ENCODE peak calls at places on chromosomes 6 and 20, in seven cellular contexts. One of them, this sample, is unnamed.

GRCh38 chr6:128598561-128598960 is 78.2 kb upstream of the PTPRK start:
- DNase-seq in heart left ventricle: no peak
- DNase-seq in breast epithelium: no peak
- DNase-seq in tibial nerve: no peak
- DNase-seq in body of pancreas: no peak
- DNase-seq in stomach: no peak
- DNase-seq in uterus: no peak
- DNase-seq in this sample: no peak

GRCh38 chr6:3844097-3844463 is 5.1 kb upstream of the FAM50B start:
- DNase-seq in heart left ventricle: no peak
- DNase-seq in breast epithelium: no peak
- DNase-seq in tibial nerve: no peak
- DNase-seq in body of pancreas: no peak
- DNase-seq in stomach: no peak
- DNase-seq in uterus: no peak
- DNase-seq in this sample: no peak

GRCh38 chr20:45467861-45468260 is 1.7 kb upstream of the WFDC2 start:
- DNase-seq in heart left ventricle: no peak
- DNase-seq in breast epithelium: peak; percentile 52
- DNase-seq in tibial nerve: no peak
- DNase-seq in body of pancreas: no peak
- DNase-seq in stomach: peak; percentile 70
- DNase-seq in uterus: no peak
- DNase-seq in this sample: no peak

GRCh38 chr6:3593161-3593560 is 136.3 kb upstream of the SLC22A23 start:
- DNase-seq in heart left ventricle: no peak
- DNase-seq in breast epithelium: no peak
- DNase-seq in tibial nerve: no peak
- DNase-seq in body of pancreas: no peak
- DNase-seq in stomach: no peak
- DNase-seq in uterus: no peak
- DNase-seq in this sample: no peak

GRCh38 chr20:57581202-57582028 is 20.5 kb downstream of the PCK1 start:
- DNase-seq in heart left ventricle: no peak
- DNase-seq in breast epithelium: no peak
- DNase-seq in tibial nerve: peak; percentile 32
- DNase-seq in body of pancreas: no peak
- DNase-seq in stomach: no peak
- DNase-seq in uterus: no peak
- DNase-seq in this sample: no peak

GRCh38 chr6:137878810-137879285 is 11.8 kb downstream of the TNFAIP3 start:
- DNase-seq in heart left ventricle: peak; percentile 64
- DNase-seq in breast epithelium: no peak
- DNase-seq in tibial nerve: no peak
- DNase-seq in body of pancreas: no peak
- DNase-seq in stomach: no peak
- DNase-seq in uterus: no peak
- DNase-seq in this sample: no peak

GRCh38 chr6:81793811-81794210 is 41.3 kb upstream of the TENT5A start:
- DNase-seq in heart left ventricle: no peak
- DNase-seq in breast epithelium: no peak
- DNase-seq in tibial nerve: no peak
- DNase-seq in body of pancreas: no peak
- DNase-seq in stomach: no peak
- DNase-seq in uterus: no peak
- DNase-seq in this sample: no peak

GRCh38 chr20:50415516-50416268 is 94.5 kb upstream of the PTPN1 start:
- DNase-seq in heart left ventricle: peak; percentile 99
- DNase-seq in breast epithelium: peak; percentile 99
- DNase-seq in tibial nerve: peak; percentile 99
- DNase-seq in body of pancreas: peak; percentile 100
- DNase-seq in stomach: peak; percentile 100
- DNase-seq in uterus: peak; percentile 99
- DNase-seq in this sample: peak; percentile 100

GRCh38 chr6:11810854-11811643 is 32.4 kb upstream of the ADTRP start:
- DNase-seq in heart left ventricle: no peak
- DNase-seq in breast epithelium: no peak
- DNase-seq in tibial nerve: no peak
- DNase-seq in body of pancreas: no peak
- DNase-seq in stomach: no peak
- DNase-seq in uterus: no peak
- DNase-seq in this sample: no peak

GRCh38 chr6:28597924-28598323 is 72.2 kb downstream of the GPX5 start:
- DNase-seq in heart left ventricle: no peak
- DNase-seq in breast epithelium: no peak
- DNase-seq in tibial nerve: no peak
- DNase-seq in body of pancreas: no peak
- DNase-seq in stomach: no peak
- DNase-seq in uterus: no peak
- DNase-seq in this sample: no peak

GRCh38 chr20:48607544-48607865 is 220.3 kb downstream of the PREX1 start:
- DNase-seq in heart left ventricle: no peak
- DNase-seq in breast epithelium: no peak
- DNase-seq in tibial nerve: no peak
- DNase-seq in body of pancreas: no peak
- DNase-seq in stomach: no peak
- DNase-seq in uterus: no peak
- DNase-seq in this sample: peak; percentile 3

GRCh38 chr20:48609491-48609978 is 218.3 kb downstream of the PREX1 start:
- DNase-seq in heart left ventricle: no peak
- DNase-seq in breast epithelium: peak; percentile 30
- DNase-seq in tibial nerve: no peak
- DNase-seq in body of pancreas: peak; percentile 5
- DNase-seq in stomach: no peak
- DNase-seq in uterus: no peak
- DNase-seq in this sample: no peak

GRCh38 chr20:48613926-48614325 is 213.9 kb downstream of the PREX1 start:
- DNase-seq in heart left ventricle: no peak
- DNase-seq in breast epithelium: peak; percentile 24
- DNase-seq in tibial nerve: no peak
- DNase-seq in body of pancreas: no peak
- DNase-seq in stomach: no peak
- DNase-seq in uterus: no peak
- DNase-seq in this sample: no peak

GRCh38 chr20:48612335-48612734 is 215.5 kb downstream of the PREX1 start:
- DNase-seq in heart left ventricle: peak; percentile 1
- DNase-seq in breast epithelium: no peak
- DNase-seq in tibial nerve: no peak
- DNase-seq in body of pancreas: no peak
- DNase-seq in stomach: no peak
- DNase-seq in uterus: no peak
- DNase-seq in this sample: no peak

GRCh38 chr20:48610996-48611395 is 216.8 kb downstream of the PREX1 start:
- DNase-seq in heart left ventricle: no peak
- DNase-seq in breast epithelium: no peak
- DNase-seq in tibial nerve: no peak
- DNase-seq in body of pancreas: no peak
- DNase-seq in stomach: no peak
- DNase-seq in uterus: no peak
- DNase-seq in this sample: no peak
- H3K27me3 ChIP-seq in heart left ventricle: no peaks in the 10 kb centered on the region
- H3K27me3 ChIP-seq in breast epithelium: no peaks in the 10 kb centered on the region
- H3K27me3 ChIP-seq in tibial nerve: no peaks in the 10 kb centered on the region
- H3K27me3 ChIP-seq in body of pancreas: no peaks in the 10 kb centered on the region
- H3K27me3 ChIP-seq in stomach: peaks cover 2% of the 10 kb centered on the region
- H3K27me3 ChIP-seq in uterus: no peaks in the 10 kb centered on the region
- H3K27me3 ChIP-seq in this sample: no peaks in the 10 kb centered on the region

DNA sequence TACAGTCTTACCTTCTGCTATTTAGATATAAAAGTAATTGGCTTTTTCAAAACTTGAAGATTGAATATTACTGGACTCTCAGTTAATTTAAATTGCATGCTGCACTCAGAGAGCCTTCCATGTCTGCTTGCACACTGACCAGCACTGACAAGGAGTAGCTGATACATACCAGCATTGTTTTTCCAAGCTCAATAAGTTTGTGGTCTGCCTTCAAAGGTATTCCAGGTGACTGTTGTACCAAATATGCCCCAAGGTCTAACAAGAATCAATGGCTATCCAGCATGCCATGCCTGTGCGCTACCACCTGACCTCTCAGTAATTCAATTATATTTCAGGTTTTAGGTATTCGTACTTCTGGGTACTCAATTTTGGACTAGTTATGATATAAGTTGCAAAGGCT is 30.0 kb downstream of the BEND6 start:
- DNase-seq in heart left ventricle: no peak
- DNase-seq in breast epithelium: no peak
- DNase-seq in tibial nerve: no peak
- DNase-seq in body of pancreas: no peak
- DNase-seq in stomach: no peak
- DNase-seq in uterus: no peak
- DNase-seq in this sample: no peak
- TF ChIP-seq POLR2A in heart left ventricle: no peak
- TF ChIP-seq POLR2A in breast epithelium: no peak
- TF ChIP-seq POLR2A in tibial nerve: no peak
- TF ChIP-seq POLR2A in body of pancreas: no peak
- TF ChIP-seq POLR2A in stomach: no peak
- TF ChIP-seq POLR2A in uterus: no peak
- TF ChIP-seq POLR2A in this sample: no peak

GRCh38 chr6:158206740-158207451 is 38.7 kb downstream of the GTF2H5 start:
- DNase-seq in heart left ventricle: no peak
- DNase-seq in breast epithelium: no peak
- DNase-seq in tibial nerve: no peak
- DNase-seq in body of pancreas: no peak
- DNase-seq in stomach: no peak
- DNase-seq in uterus: no peak
- DNase-seq in this sample: no peak

GRCh38 chr6:158204616-158205015 is 36.5 kb downstream of the GTF2H5 start:
- DNase-seq in heart left ventricle: no peak
- DNase-seq in breast epithelium: no peak
- DNase-seq in tibial nerve: no peak
- DNase-seq in body of pancreas: no peak
- DNase-seq in stomach: no peak
- DNase-seq in uterus: no peak
- DNase-seq in this sample: no peak

GRCh38 chr6:158208226-158208807 is 40.2 kb downstream of the GTF2H5 start:
- DNase-seq in heart left ventricle: no peak
- DNase-seq in breast epithelium: no peak
- DNase-seq in tibial nerve: no peak
- DNase-seq in body of pancreas: no peak
- DNase-seq in stomach: no peak
- DNase-seq in uterus: no peak
- DNase-seq in this sample: no peak

GRCh38 chr6:158207452-158207788 is 39.3 kb downstream of the GTF2H5 start:
- DNase-seq in heart left ventricle: no peak
- DNase-seq in breast epithelium: no peak
- DNase-seq in tibial nerve: no peak
- DNase-seq in body of pancreas: no peak
- DNase-seq in stomach: no peak
- DNase-seq in uterus: no peak
- DNase-seq in this sample: no peak

DNA sequence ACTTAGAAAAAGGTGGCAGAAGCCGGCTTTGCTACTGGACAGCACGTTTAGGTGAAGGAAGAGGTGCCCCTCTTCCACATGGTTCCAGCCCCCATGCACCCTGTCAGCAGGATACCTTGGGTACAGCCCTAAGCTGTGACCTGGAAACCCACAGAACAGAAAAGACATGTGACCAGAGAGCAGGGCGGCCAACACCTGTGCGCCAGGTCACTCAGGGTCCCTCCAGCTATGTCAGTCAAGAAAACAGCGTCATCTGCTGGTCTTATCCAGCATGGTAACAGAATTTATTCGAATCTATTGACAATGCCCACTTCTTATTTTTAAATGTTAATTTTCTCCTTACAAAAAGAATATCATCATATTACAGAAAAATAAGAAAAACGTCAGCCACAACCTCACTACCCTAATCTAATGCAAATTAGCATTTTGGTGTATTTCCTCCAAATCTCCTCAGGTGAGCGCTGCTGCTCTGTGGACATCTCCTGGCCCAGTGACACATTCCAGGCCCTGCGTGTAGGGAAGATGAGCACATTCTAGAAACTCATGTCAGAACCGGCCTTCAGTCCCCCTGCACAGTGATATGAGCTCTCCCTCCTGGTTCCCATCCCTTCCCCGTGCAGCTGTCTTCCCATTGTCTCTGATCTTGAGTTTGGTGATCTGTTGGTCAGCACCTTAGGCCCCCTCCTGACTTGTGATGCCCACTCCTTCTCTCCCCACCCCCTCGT is 37.2 kb downstream of the GTF2H5 start:
- DNase-seq in heart left ventricle: no peak
- DNase-seq in breast epithelium: no peak
- DNase-seq in tibial nerve: no peak
- DNase-seq in body of pancreas: peak; percentile 57
- DNase-seq in stomach: peak; percentile 40
- DNase-seq in uterus: no peak
- DNase-seq in this sample: no peak
- TF ChIP-seq CTCF in heart left ventricle: no peak
- TF ChIP-seq CTCF in breast epithelium: no peak
- TF ChIP-seq CTCF in tibial nerve: no peak
- TF ChIP-seq CTCF in body of pancreas: peak; percentile 78
- TF ChIP-seq CTCF in stomach: peak; percentile 39
- TF ChIP-seq CTCF in uterus: no peak
- TF ChIP-seq CTCF in this sample: peak; percentile 27

GRCh38 chr20:36491901-36492617 is 49.3 kb upstream of the MYL9 start:
- DNase-seq in heart left ventricle: no peak
- DNase-seq in breast epithelium: no peak
- DNase-seq in tibial nerve: no peak
- DNase-seq in body of pancreas: no peak
- DNase-seq in stomach: no peak
- DNase-seq in uterus: no peak
- DNase-seq in this sample: no peak
- H3K27me3 ChIP-seq in heart left ventricle: no peaks in the 10 kb centered on the region
- H3K27me3 ChIP-seq in breast epithelium: no peaks in the 10 kb centered on the region
- H3K27me3 ChIP-seq in tibial nerve: no peaks in the 10 kb centered on the region
- H3K27me3 ChIP-seq in body of pancreas: no peaks in the 10 kb centered on the region
- H3K27me3 ChIP-seq in stomach: no peaks in the 10 kb centered on the region
- H3K27me3 ChIP-seq in uterus: no peaks in the 10 kb centered on the region
- H3K27me3 ChIP-seq in this sample: no peaks in the 10 kb centered on the region

DNA sequence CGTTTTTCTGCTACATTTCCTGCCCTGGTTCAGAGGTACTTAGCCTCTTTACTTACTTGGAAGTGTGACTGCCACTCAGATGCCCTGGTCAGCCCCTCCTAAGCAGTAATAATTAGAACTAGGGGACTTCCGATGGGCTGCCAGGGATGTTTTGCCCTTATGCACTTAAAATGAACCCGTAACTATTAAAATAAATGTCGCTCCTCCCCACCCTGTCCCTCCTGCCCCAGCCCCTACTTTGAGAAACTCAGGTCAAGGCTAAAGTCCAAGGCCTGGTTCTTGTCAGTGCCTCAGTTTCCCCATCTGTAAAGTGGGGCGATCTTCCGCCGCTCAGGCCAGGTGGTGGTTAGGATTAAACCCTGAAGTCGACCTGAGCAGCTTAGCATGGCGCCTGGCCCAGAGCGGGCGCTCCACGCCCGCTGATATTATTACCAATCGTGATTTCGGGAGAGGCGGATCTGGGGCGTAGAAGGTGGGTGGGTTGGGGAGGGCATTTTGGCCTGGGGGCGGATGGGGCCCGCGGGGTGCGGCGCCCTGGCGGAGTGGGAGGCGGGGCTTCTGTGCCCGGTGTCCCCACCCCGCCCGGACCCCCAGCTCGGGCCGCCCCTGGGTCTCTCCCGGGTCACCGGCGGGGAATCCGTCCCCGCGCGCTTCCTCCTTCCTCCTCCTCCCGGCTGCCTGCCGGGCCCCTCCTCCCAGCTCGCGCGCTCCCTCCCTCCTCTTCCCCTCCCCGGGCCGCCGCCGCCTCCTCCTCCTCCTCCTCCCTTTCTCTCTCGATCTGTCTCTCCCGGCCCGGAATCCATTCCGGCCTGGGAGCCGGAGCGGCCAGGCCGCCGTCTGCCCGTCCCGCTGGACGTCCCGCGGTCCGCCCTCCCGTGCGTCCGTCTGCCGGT is at the start of gene SRC:
- DNase-seq in heart left ventricle: peak; percentile 83
- DNase-seq in breast epithelium: peak; percentile 80
- DNase-seq in tibial nerve: peak; percentile 57
- DNase-seq in body of pancreas: peak; percentile 80
- DNase-seq in stomach: peak; percentile 89
- DNase-seq in uterus: peak; percentile 89
- DNase-seq in this sample: peak; percentile 92
- TF ChIP-seq POLR2A in heart left ventricle: no peak
- TF ChIP-seq POLR2A in breast epithelium: no peak
- TF ChIP-seq POLR2A in tibial nerve: peak; percentile 55
- TF ChIP-seq POLR2A in body of pancreas: peak; percentile 79
- TF ChIP-seq POLR2A in stomach: no peak
- TF ChIP-seq POLR2A in uterus: peak; percentile 64
- TF ChIP-seq POLR2A in this sample: peak; percentile 85

This sample was measured in adrenal gland.